ENCODE peak calls at places on chromosomes 2 and 18, in eight cellular contexts. J is A549, Y is testis, Q is lower lobe of right lung, P is left cardiac atrium, U is GM23248, Z is SK-MEL-5, A is heart right ventricle. D is an unnamed sample.

GRCh38 chr2:46086578-46087070 is 210.6 kb upstream of the EPAS1 start:
- DNase-seq in Z (no peak), J (no peak), A (no peak), U (no peak), P (no peak), Q (no peak), Y (no peak), D (no peak)

GRCh38 chr2:158998486-158999248 is 30.2 kb downstream of the TANC1 start:
- DNase-seq in Z (peak), Y (no peak), J (no peak), A (no peak), Q (no peak), P (no peak), U (peak), D (peak)

GRCh38 chr18:34971313-34971712 is 69.9 kb upstream of the MAPRE2 start:
- DNase-seq in P (no peak), J (no peak), U (peak), A (no peak), Y (no peak), Z (no peak), Q (no peak), D (no peak)

GRCh38 chr2:230658877-230659652 is 53.6 kb upstream of the CAB39 start:
- DNase-seq in A (no peak), J (no peak), Z (no peak), P (no peak), Y (no peak), Q (no peak), U (no peak), D (no peak)

GRCh38 chr18:51568151-51568550 is 370.7 kb upstream of the MEX3C start:
- DNase-seq in P (no peak), Y (no peak), Q (no peak), Z (no peak), U (no peak), J (no peak), A (no peak), D (no peak)

GRCh38 chr2:200795044-200795443 is 16.7 kb upstream of the BZW1 start:
- DNase-seq in Z (no peak), U (peak), A (no peak), J (no peak), P (no peak), Q (no peak), Y (peak), D (no peak)

GRCh38 chr2:56185582-56186046 is 1.8 kb downstream of the CCDC85A start:
- DNase-seq in U (peak), A (peak), J (peak), Y (peak), P (peak), Q (peak), Z (peak), D (peak)

GRCh38 chr2:216694201-216694825 is 1.0 kb downstream of the IGFBP5 start:
- DNase-seq in Y (peak), A (peak), Q (peak), Z (no peak), U (peak), J (peak), P (peak), D (peak)

GRCh38 chr2:101011152-101011551 is 9.1 kb downstream of the RPL31 start:
- DNase-seq in J (no peak), Z (no peak), Y (no peak), Q (no peak), P (no peak), U (no peak), A (no peak), D (no peak)